ENCODE peak calls at places on chromosome 20, in seven cellular contexts. X is ovary; V is BJ; I is ureter; N is esophagus squamous epithelium; T is iPS-NIHi11; H is activated CD4-positive, alpha-beta T cell treated with anti-CD3 and anti-CD28 coated beads, Interleukin-2, amount 50 U/mL, for 4 hours. E is an unnamed sample.

GRCh38 chr20:51354191-51354768 is 188.2 kb downstream of the NFATC2 start:
- DNase-seq in X (no peak), V (no peak), N (no peak), H (no peak), I (no peak), T (no peak), E (no peak)

GRCh38 chr20:13552061-13552460 is 86.7 kb downstream of the TASP1 start:
- DNase-seq in N (no peak), T (no peak), V (no peak), H (no peak), X (no peak), I (no peak), E (no peak)

GRCh38 chr20:49028684-49029083 is 17.4 kb upstream of the CSE1L start:
- DNase-seq in V (no peak), T (peak), N (no peak), X (no peak), I (no peak), H (no peak), E (no peak)

GRCh38 chr20:43799150-43799711 is 72.4 kb upstream of the GTSF1L start:
- DNase-seq in N (no peak), T (no peak), X (no peak), I (no peak), H (no peak), V (no peak), E (peak)

GRCh38 chr20:63269724-63270123 is 2.9 kb upstream of the ARFGAP1 start:
- DNase-seq in I (no peak), N (no peak), H (no peak), T (no peak), V (no peak), X (no peak), E (no peak)

GRCh38 chr20:58618694-58619540 is 32.2 kb upstream of the STX16 start:
- DNase-seq in H (no peak), V (no peak), I (no peak), X (no peak), N (no peak), T (peak), E (no peak)

GRCh38 chr20:64154590-64155257 is 9.5 kb upstream of the MYT1 start:
- DNase-seq in X (no peak), N (no peak), H (no peak), I (no peak), T (no peak), V (no peak), E (no peak)

GRCh38 chr20:6265204-6265904 is 142.5 kb upstream of the FERMT1 start:
- DNase-seq in X (no peak), V (peak), H (no peak), T (no peak), N (no peak), I (no peak), E (no peak)

GRCh38 chr20:51749674-51750036 is 18.5 kb downstream of the ATP9A start:
- DNase-seq in X (no peak), I (no peak), N (no peak), T (no peak), H (no peak), V (no peak), E (no peak)

GRCh38 chr20:50584687-50585086 is 74.5 kb downstream of the PTPN1 start:
- DNase-seq in I (no peak), H (no peak), T (no peak), N (no peak), V (no peak), X (no peak), E (no peak)

GRCh38 chr20:35828434-35828833 is 56.6 kb downstream of the PHF20 start:
- DNase-seq in X (no peak), T (no peak), I (no peak), N (no peak), H (no peak), V (no peak), E (no peak)

GRCh38 chr20:35328689-35329088 is 36.5 kb upstream of the FAM83C start:
- DNase-seq in N (no peak), T (no peak), X (no peak), V (no peak), I (no peak), H (no peak), E (no peak)

GRCh38 chr20:46979603-46980241 is 85.1 kb downstream of the EYA2 start:
- DNase-seq in H (no peak), X (no peak), T (no peak), V (no peak), I (no peak), N (no peak), E (no peak)

GRCh38 chr20:63775096-63775978 is 35.8 kb downstream of the SLC2A4RG start:
- DNase-seq in H (no peak), V (no peak), T (peak), I (no peak), N (no peak), X (peak), E (no peak)

GRCh38 chr20:57509665-57510237 is 15.2 kb downstream of the CTCFL start:
- DNase-seq in N (no peak), H (no peak), X (no peak), V (no peak), I (no peak), T (peak), E (no peak)

GRCh38 chr20:44701889-44702288 is 13.3 kb upstream of the CCN5 start:
- DNase-seq in T (no peak), N (no peak), X (no peak), H (no peak), V (no peak), I (no peak), E (no peak)

GRCh38 chr20:5090191-5090590 is 29.6 kb downstream of the PCNA start:
- DNase-seq in I (no peak), V (no peak), H (no peak), N (no peak), X (no peak), T (no peak), E (no peak)

GRCh38 chr20:23225407-23226060 is 125.1 kb upstream of the NXT1 start:
- DNase-seq in T (no peak), N (no peak), X (no peak), I (peak), V (no peak), H (no peak), E (no peak)

GRCh38 chr20:14820771-14821170 is 483.4 kb upstream of the FLRT3 start:
- DNase-seq in X (no peak), I (no peak), H (no peak), T (no peak), N (no peak), V (no peak), E (no peak)

GRCh38 chr20:57964011-57964862 is 254.4 kb upstream of the PMEPA1 start:
- DNase-seq in I (no peak), N (no peak), H (no peak), V (no peak), X (no peak), T (no peak), E (no peak)

GRCh38 chr20:4190792-4191519 is 175.6 kb upstream of the RNF24 start:
- DNase-seq in X (no peak), T (no peak), V (no peak), H (no peak), N (no peak), I (no peak), E (no peak)

E was measured in occipital lobe.